ENCODE peak calls at places on chromosomes 3 and 15, in five cellular contexts. One of them, this sample, is unnamed.

GRCh38 chr3:66744521-66744920 is 243.7 kb upstream of the LRIG1 start:
- DNase-seq in ovary: no peak
- DNase-seq in GM23338: no peak
- DNase-seq in GM12864: no peak
- DNase-seq in astrocyte of the spinal cord: no peak
- DNase-seq in this sample: no peak

GRCh38 chr3:17412950-17413530 is 329.4 kb downstream of the TBC1D5 start:
- DNase-seq in ovary: no peak
- DNase-seq in GM23338: peak; percentile 90
- DNase-seq in GM12864: peak; percentile 45
- DNase-seq in astrocyte of the spinal cord: peak; percentile 65
- DNase-seq in this sample: peak; percentile 78

GRCh38 chr15:59014068-59014467 is 26.6 kb downstream of the RNF111 start:
- DNase-seq in ovary: no peak
- DNase-seq in GM23338: no peak
- DNase-seq in GM12864: no peak
- DNase-seq in astrocyte of the spinal cord: no peak
- DNase-seq in this sample: no peak

GRCh38 chr15:60137711-60138396 is 133.7 kb downstream of the FOXB1 start:
- DNase-seq in ovary: no peak
- DNase-seq in GM23338: no peak
- DNase-seq in GM12864: no peak
- DNase-seq in astrocyte of the spinal cord: peak; percentile 58
- DNase-seq in this sample: no peak

GRCh38 chr3:177521305-177521704 is 324.0 kb upstream of the TBL1XR1 start:
- DNase-seq in ovary: no peak
- DNase-seq in GM23338: peak; percentile 78
- DNase-seq in GM12864: no peak
- DNase-seq in astrocyte of the spinal cord: no peak
- DNase-seq in this sample: no peak

GRCh38 chr3:133887951-133888703 is 7.6 kb downstream of the RAB6B start:
- DNase-seq in ovary: no peak
- DNase-seq in GM23338: no peak
- DNase-seq in GM12864: no peak
- DNase-seq in astrocyte of the spinal cord: no peak
- DNase-seq in this sample: no peak

GRCh38 chr3:197540961-197541377 is 14.8 kb downstream of the BDH1 start:
- DNase-seq in ovary: no peak
- DNase-seq in GM23338: peak; percentile 75
- DNase-seq in GM12864: no peak
- DNase-seq in astrocyte of the spinal cord: no peak
- DNase-seq in this sample: no peak

GRCh38 chr15:75107905-75108838 is 84.8 kb downstream of the PPCDC start:
- DNase-seq in ovary: no peak
- DNase-seq in GM23338: no peak
- DNase-seq in GM12864: no peak
- DNase-seq in astrocyte of the spinal cord: peak; percentile 90
- DNase-seq in this sample: peak; percentile 87

GRCh38 chr15:76185716-76186115 is 125.6 kb downstream of the ETFA start:
- DNase-seq in ovary: no peak
- DNase-seq in GM23338: peak; percentile 81
- DNase-seq in GM12864: peak; percentile 15
- DNase-seq in astrocyte of the spinal cord: peak; percentile 71
- DNase-seq in this sample: peak; percentile 65

GRCh38 chr3:16134173-16134928 is 40.1 kb upstream of the GALNT15 start:
- DNase-seq in ovary: no peak
- DNase-seq in GM23338: no peak
- DNase-seq in GM12864: no peak
- DNase-seq in astrocyte of the spinal cord: no peak
- DNase-seq in this sample: no peak

GRCh38 chr15:25670025-25670554 is 193.0 kb downstream of the ATP10A start:
- DNase-seq in ovary: peak; percentile 42
- DNase-seq in GM23338: peak; percentile 91
- DNase-seq in GM12864: no peak
- DNase-seq in astrocyte of the spinal cord: peak; percentile 89
- DNase-seq in this sample: no peak

GRCh38 chr3:143972155-143972494 is 502 bp downstream of the DIPK2A start:
- DNase-seq in ovary: no peak
- DNase-seq in GM23338: no peak
- DNase-seq in GM12864: no peak
- DNase-seq in astrocyte of the spinal cord: peak; percentile 82
- DNase-seq in this sample: no peak

GRCh38 chr3:15781131-15781530 is 16.6 kb downstream of the ANKRD28 start:
- DNase-seq in ovary: no peak
- DNase-seq in GM23338: no peak
- DNase-seq in GM12864: no peak
- DNase-seq in astrocyte of the spinal cord: no peak
- DNase-seq in this sample: no peak

GRCh38 chr3:42729404-42730145 is 27.0 kb upstream of the HHATL start:
- DNase-seq in ovary: peak; percentile 11
- DNase-seq in GM23338: no peak
- DNase-seq in GM12864: no peak
- DNase-seq in astrocyte of the spinal cord: no peak
- DNase-seq in this sample: no peak

GRCh38 chr15:23629234-23629805 is 18.3 kb downstream of the MAGEL2 start:
- DNase-seq in ovary: no peak
- DNase-seq in GM23338: peak; percentile 62
- DNase-seq in GM12864: no peak
- DNase-seq in astrocyte of the spinal cord: no peak
- DNase-seq in this sample: no peak

GRCh38 chr3:148861277-148861869 is 3.7 kb upstream of the CPA3 start:
- DNase-seq in ovary: no peak
- DNase-seq in GM23338: peak; percentile 52
- DNase-seq in GM12864: peak; percentile 5
- DNase-seq in astrocyte of the spinal cord: peak; percentile 54
- DNase-seq in this sample: peak; percentile 55

GRCh38 chr3:184314363-184314699 is at the start of gene EIF4G1:
- DNase-seq in ovary: peak; percentile 95
- DNase-seq in GM23338: peak; percentile 95
- DNase-seq in GM12864: peak; percentile 80
- DNase-seq in astrocyte of the spinal cord: peak; percentile 93
- DNase-seq in this sample: peak; percentile 97

GRCh38 chr15:67833504-67834248 is 6.2 kb downstream of the RNU6-1 start:
- DNase-seq in ovary: peak; percentile 31
- DNase-seq in GM23338: peak; percentile 92
- DNase-seq in GM12864: no peak
- DNase-seq in astrocyte of the spinal cord: peak; percentile 31
- DNase-seq in this sample: peak; percentile 69

GRCh38 chr15:71302861-71303410 is 187.7 kb downstream of the THSD4 start:
- DNase-seq in ovary: no peak
- DNase-seq in GM23338: no peak
- DNase-seq in GM12864: no peak
- DNase-seq in astrocyte of the spinal cord: peak; percentile 61
- DNase-seq in this sample: no peak

GRCh38 chr3:115943579-115943978 is 320.3 kb downstream of the GAP43 start:
- DNase-seq in ovary: no peak
- DNase-seq in GM23338: no peak
- DNase-seq in GM12864: no peak
- DNase-seq in astrocyte of the spinal cord: no peak
- DNase-seq in this sample: peak; percentile 24

GRCh38 chr15:96366526-96366877 is 36.0 kb downstream of the NR2F2 start:
- DNase-seq in ovary: no peak
- DNase-seq in GM23338: peak; percentile 60
- DNase-seq in GM12864: no peak
- DNase-seq in astrocyte of the spinal cord: no peak
- DNase-seq in this sample: no peak

GRCh38 chr3:66021731-66022131 is 17.0 kb downstream of the MAGI1 start:
- DNase-seq in ovary: no peak
- DNase-seq in GM23338: peak; percentile 46
- DNase-seq in GM12864: no peak
- DNase-seq in astrocyte of the spinal cord: no peak
- DNase-seq in this sample: no peak

GRCh38 chr3:144109944-144110343 is 138.3 kb downstream of the DIPK2A start:
- DNase-seq in ovary: no peak
- DNase-seq in GM23338: no peak
- DNase-seq in GM12864: no peak
- DNase-seq in astrocyte of the spinal cord: no peak
- DNase-seq in this sample: peak; percentile 43

GRCh38 chr15:71313806-71314205 is 198.5 kb downstream of the THSD4 start:
- DNase-seq in ovary: no peak
- DNase-seq in GM23338: no peak
- DNase-seq in GM12864: no peak
- DNase-seq in astrocyte of the spinal cord: peak; percentile 78
- DNase-seq in this sample: no peak

GRCh38 chr3:150365132-150365604 is 42.9 kb upstream of the TSC22D2 start:
- DNase-seq in ovary: no peak
- DNase-seq in GM23338: no peak
- DNase-seq in GM12864: no peak
- DNase-seq in astrocyte of the spinal cord: peak; percentile 80
- DNase-seq in this sample: peak; percentile 57

GRCh38 chr15:68210821-68211655 is 5.9 kb upstream of the CALML4 start:
- DNase-seq in ovary: peak; percentile 77
- DNase-seq in GM23338: peak; percentile 90
- DNase-seq in GM12864: no peak
- DNase-seq in astrocyte of the spinal cord: peak; percentile 46
- DNase-seq in this sample: peak; percentile 61

GRCh38 chr3:94285874-94286273 is 223.0 kb downstream of the NSUN3 start:
- DNase-seq in ovary: no peak
- DNase-seq in GM23338: peak; percentile 17
- DNase-seq in GM12864: no peak
- DNase-seq in astrocyte of the spinal cord: peak; percentile 15
- DNase-seq in this sample: no peak
- TF ChIP-seq CTCF in ovary: no peak
- TF ChIP-seq CTCF in GM23338: no peak
- TF ChIP-seq CTCF in GM12864: peak; percentile 28
- TF ChIP-seq CTCF in astrocyte of the spinal cord: peak; percentile 11
- TF ChIP-seq CTCF in this sample: no peak

GRCh38 chr15:100693451-100693850 is 91.1 kb downstream of the ASB7 start:
- DNase-seq in ovary: no peak
- DNase-seq in GM23338: no peak
- DNase-seq in GM12864: no peak
- DNase-seq in astrocyte of the spinal cord: no peak
- DNase-seq in this sample: no peak

GRCh38 chr15:100694381-100695012 is 92.1 kb downstream of the ASB7 start:
- DNase-seq in ovary: no peak
- DNase-seq in GM23338: no peak
- DNase-seq in GM12864: no peak
- DNase-seq in astrocyte of the spinal cord: no peak
- DNase-seq in this sample: no peak

GRCh38 chr15:100692671-100693070 is 90.3 kb downstream of the ASB7 start:
- DNase-seq in ovary: no peak
- DNase-seq in GM23338: no peak
- DNase-seq in GM12864: no peak
- DNase-seq in astrocyte of the spinal cord: no peak
- DNase-seq in this sample: no peak

GRCh38 chr15:100696452-100696851 is 94.1 kb downstream of the ASB7 start:
- DNase-seq in ovary: no peak
- DNase-seq in GM23338: no peak
- DNase-seq in GM12864: no peak
- DNase-seq in astrocyte of the spinal cord: no peak
- DNase-seq in this sample: no peak

GRCh38 chr15:100695048-100695447 is 92.7 kb downstream of the ASB7 start:
- DNase-seq in ovary: no peak
- DNase-seq in GM23338: no peak
- DNase-seq in GM12864: no peak
- DNase-seq in astrocyte of the spinal cord: no peak
- DNase-seq in this sample: no peak
- H3K4me3 ChIP-seq in ovary: no peak overlapping the region
- H3K4me3 ChIP-seq in GM23338: no peak overlapping the region
- H3K4me3 ChIP-seq in GM12864: no peak overlapping the region
- H3K4me3 ChIP-seq in astrocyte of the spinal cord: no peak overlapping the region
- H3K4me3 ChIP-seq in this sample: no peak overlapping the region

GRCh38 chr15:98648654-98649537 is 557 bp downstream of the IGF1R start:
- DNase-seq in ovary: peak; percentile 65
- DNase-seq in GM23338: peak; percentile 69
- DNase-seq in GM12864: no peak
- DNase-seq in astrocyte of the spinal cord: peak; percentile 58
- DNase-seq in this sample: peak; percentile 74
- TF ChIP-seq CTCF in ovary: no peak
- TF ChIP-seq CTCF in GM23338: no peak
- TF ChIP-seq CTCF in GM12864: no peak
- TF ChIP-seq CTCF in astrocyte of the spinal cord: no peak
- TF ChIP-seq CTCF in this sample: peak; percentile 16

DNA sequence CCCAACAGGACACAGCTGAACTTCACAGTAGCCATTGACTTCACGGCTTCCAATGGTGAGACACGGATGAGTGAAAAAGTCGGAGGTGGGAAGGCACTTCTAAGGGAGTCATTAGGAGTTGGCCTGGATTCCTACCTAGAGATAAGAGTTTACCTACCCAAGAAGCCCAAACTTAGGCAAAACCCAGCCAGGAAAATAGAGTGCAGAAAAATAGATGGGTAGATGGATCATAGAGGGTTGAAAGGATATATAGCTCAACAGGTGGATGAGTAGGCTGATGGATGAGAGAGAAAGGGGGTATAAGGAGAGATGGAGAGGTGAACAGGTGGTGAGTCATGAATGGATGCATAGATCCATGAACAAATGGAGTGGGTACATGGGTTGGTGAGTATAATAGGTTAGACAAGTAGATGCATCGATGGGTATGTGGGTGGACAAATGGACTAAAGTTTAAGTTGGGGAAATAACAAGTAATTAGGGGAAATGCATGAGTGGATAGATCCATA is 13.5 kb downstream of the CPNE9 start:
- DNase-seq in ovary: no peak
- DNase-seq in GM23338: no peak
- DNase-seq in GM12864: no peak
- DNase-seq in astrocyte of the spinal cord: no peak
- DNase-seq in this sample: no peak
- H3K4me3 ChIP-seq in ovary: no peak overlapping the region
- H3K4me3 ChIP-seq in GM23338: no peak overlapping the region
- H3K4me3 ChIP-seq in GM12864: no peak overlapping the region
- H3K4me3 ChIP-seq in astrocyte of the spinal cord: no peak overlapping the region
- H3K4me3 ChIP-seq in this sample: no peak overlapping the region

GRCh38 chr3:19543212-19543841 is 390.7 kb downstream of the EFHB start:
- DNase-seq in ovary: no peak
- DNase-seq in GM23338: peak; percentile 76
- DNase-seq in GM12864: peak; percentile 15
- DNase-seq in astrocyte of the spinal cord: no peak
- DNase-seq in this sample: peak; percentile 64
- TF ChIP-seq CTCF in ovary: no peak
- TF ChIP-seq CTCF in GM23338: peak; percentile 91
- TF ChIP-seq CTCF in GM12864: peak; percentile 80
- TF ChIP-seq CTCF in astrocyte of the spinal cord: peak; percentile 18
- TF ChIP-seq CTCF in this sample: peak; percentile 76

This sample was measured in GM12865.